ENCODE peak calls at places on chromosomes 4 and X, in seven cellular contexts. H is fibroblast of lung; F is fibroblast of the aortic adventitia; O is naive thymus-derived CD8-positive, alpha-beta T cell; A is NCI-H774; R is brain microvascular endothelial cell; Z is T-helper 17 cell. N is an unnamed sample.

GRCh38 chrX:427812-428725 is 41.4 kb upstream of the PPP2R3B start:
- DNase-seq in H (peak), F (no peak), O (no peak), A (no peak), R (peak), Z (no peak), N (no peak)

GRCh38 chrX:1500701-1501624 is 36.0 kb downstream of the P2RY8 start:
- DNase-seq in H (no peak), F (no peak), O (no peak), A (no peak), R (no peak), Z (no peak), N (no peak)

GRCh38 chrX:18873189-18873791 is 110.6 kb downstream of the PHKA2 start:
- DNase-seq in H (peak), F (peak), O (no peak), A (no peak), R (peak), Z (no peak), N (peak)

GRCh38 chrX:111169141-111169540 is 73.2 kb downstream of the PAK3 start:
- DNase-seq in H (no peak), F (no peak), O (no peak), A (no peak), R (no peak), Z (no peak), N (no peak)

GRCh38 chr4:4329496-4329895 is 39.4 kb downstream of the ZBTB49 start:
- DNase-seq in H (no peak), F (no peak), O (no peak), A (no peak), R (no peak), Z (no peak), N (no peak)

GRCh38 chr4:38664704-38665401 is 854 bp downstream of the KLF3 start:
- DNase-seq in H (peak), F (peak), O (peak), A (peak), R (no peak), Z (peak), N (peak)

GRCh38 chr4:34733185-34733916 is 1511.0 kb downstream of the ARAP2 start:
- DNase-seq in H (no peak), F (no peak), O (no peak), A (no peak), R (no peak), Z (no peak), N (no peak)

GRCh38 chrX:93673056-93673868 is at the start of gene NAP1L3:
- DNase-seq in H (peak), F (peak), O (peak), A (peak), R (peak), Z (peak), N (no peak)

GRCh38 chrX:44456685-44457084 is 86.0 kb downstream of the FUNDC1 start:
- DNase-seq in H (no peak), F (no peak), O (no peak), A (no peak), R (no peak), Z (no peak), N (no peak)